ENCODE peak calls at places on chromosomes 16 and 17, in six cellular contexts. J is IMR-90, O is neuronal stem cell, P is H1, T is H9, M is trophoblast cell. C is an unnamed sample.

GRCh38 chr16:87552772-87553171 is 49.5 kb upstream of the JPH3 start:
- DNase-seq in O (no peak), J (no peak), M (no peak), T (no peak), P (no peak), C (peak; percentile 17)

GRCh38 chr17:20284575-20284974 is 182.8 kb downstream of the LGALS9B start:
- DNase-seq in P (no peak), O (no peak), M (no peak), J (peak; percentile 87), T (no peak), C (no peak)

GRCh38 chr16:10183606-10183959 is 1.4 kb upstream of the GRIN2A start:
- DNase-seq in P (no peak), M (no peak), J (no peak), T (no peak), O (no peak), C (no peak)

GRCh38 chr16:21598676-21599157 is 660 bp upstream of the METTL9 start:
- DNase-seq in T (no peak), O (no peak), M (no peak), P (no peak), J (no peak), C (no peak)

GRCh38 chr17:74742978-74743545 is 5.4 kb upstream of the NHERF1 start:
- DNase-seq in O (no peak), J (no peak), T (no peak), P (no peak), M (no peak), C (no peak)

GRCh38 chr17:3688852-3689261 is 7.1 kb downstream of the P2RX5 start:
- DNase-seq in O (no peak), P (peak; percentile 45), J (no peak), T (no peak), M (no peak), C (no peak)

GRCh38 chr16:721765-722481 is 977 bp downstream of the ANTKMT start:
- DNase-seq in M (no peak), O (no peak), J (no peak), P (no peak), T (no peak), C (no peak)

GRCh38 chr17:74856113-74856512 is 3.6 kb downstream of the GRIN2C start:
- DNase-seq in O (no peak), J (no peak), T (no peak), P (no peak), M (no peak), C (no peak)

GRCh38 chr16:74775255-74775654 is 635 bp upstream of the FA2H start:
- DNase-seq in T (no peak), P (no peak), J (no peak), M (no peak), O (no peak), C (no peak)

GRCh38 chr17:8698142-8699050 is 46.2 kb downstream of the CCDC42 start:
- DNase-seq in P (no peak), T (no peak), J (peak; percentile 79), M (peak; percentile 37), O (no peak), C (peak; percentile 83)

GRCh38 chr17:44030482-44030881 is 15.7 kb upstream of the TMEM101 start:
- DNase-seq in J (no peak), P (no peak), M (no peak), T (no peak), O (no peak), C (no peak)

GRCh38 chr16:79380990-79381389 is 219.5 kb downstream of the MAF start:
- DNase-seq in J (no peak), M (no peak), O (no peak), T (no peak), P (no peak), C (peak; percentile 82)

GRCh38 chr17:28188841-28189263 is 130.1 kb upstream of the TMEM97 start:
- DNase-seq in J (peak; percentile 78), T (no peak), O (no peak), P (no peak), M (no peak), C (no peak)

GRCh38 chr17:71200597-71200996 is 920.2 kb upstream of the SOX9 start:
- DNase-seq in M (no peak), O (no peak), P (no peak), J (no peak), T (no peak), C (no peak)

GRCh38 chr17:82862758-82863645 is 23.2 kb upstream of the ZNF750 start:
- DNase-seq in P (no peak), M (no peak), T (no peak), J (no peak), O (no peak), C (no peak)

GRCh38 chr17:81523139-81524062 is 4.8 kb upstream of the FSCN2 start:
- DNase-seq in P (peak; percentile 74), T (peak; percentile 89), J (peak; percentile 21), O (peak; percentile 70), M (no peak), C (peak; percentile 56)

GRCh38 chr17:74210191-74211140 is 2.9 kb upstream of the TTYH2 start:
- DNase-seq in J (peak; percentile 58), O (peak; percentile 37), T (peak; percentile 85), M (peak; percentile 43), P (peak; percentile 84), C (peak; percentile 78)

GRCh38 chr17:82732118-82732743 is 3.2 kb upstream of the FN3K start:
- DNase-seq in P (no peak), M (no peak), J (no peak), T (no peak), O (no peak), C (no peak)

GRCh38 chr17:9285602-9286001 is 264.3 kb downstream of the NTN1 start:
- DNase-seq in M (no peak), J (no peak), P (no peak), T (no peak), O (no peak), C (peak; percentile 21)

GRCh38 chr17:50262001-50262794 is 12.1 kb upstream of the TMEM92 start:
- DNase-seq in J (no peak), M (no peak), P (no peak), T (peak; percentile 35), O (no peak), C (no peak)

GRCh38 chr16:48632137-48632774 is 22.3 kb upstream of the N4BP1 start:
- DNase-seq in M (no peak), T (no peak), J (no peak), P (peak; percentile 17), O (no peak), C (no peak)

GRCh38 chr16:67116388-67117311 is 6.9 kb downstream of the PHAF1 start:
- DNase-seq in M (no peak), O (no peak), J (no peak), T (no peak), P (no peak), C (peak; percentile 4)

GRCh38 chr17:3723188-3723555 is 531 bp upstream of the HASPIN start:
- DNase-seq in T (no peak), M (no peak), J (no peak), P (no peak), O (no peak), C (no peak)

GRCh38 chr17:31286587-31286986 is 10.5 kb downstream of the OMG start:
- DNase-seq in P (no peak), O (no peak), T (no peak), M (no peak), J (no peak), C (no peak)

GRCh38 chr17:37659887-37660286 is 16.6 kb upstream of the DDX52 start:
- DNase-seq in J (no peak), M (no peak), P (no peak), T (no peak), O (no peak), C (no peak)

GRCh38 chr17:3845361-3845753 is 689 bp downstream of the NCBP3 start:
- DNase-seq in J (no peak), O (no peak), T (no peak), P (no peak), M (no peak), C (peak; percentile 50)

GRCh38 chr16:82832861-82833260 is 206.1 kb downstream of the CDH13 start:
- DNase-seq in J (peak; percentile 90), T (no peak), P (no peak), O (no peak), M (no peak), C (peak; percentile 13)

GRCh38 chr17:41049110-41049509 is 2.0 kb upstream of the KRTAP2-1 start:
- DNase-seq in J (peak; percentile 84), T (no peak), O (no peak), M (peak; percentile 31), P (no peak), C (peak; percentile 78)
- H3K14ac ChIP-seq in J (peak overlapping the region; percentile 67), T (no peak overlapping the region), O (no peak overlapping the region), M (no peak overlapping the region), P (no peak overlapping the region), C (no peak overlapping the region)

GRCh38 chr17:38705523-38705802 is 390 bp downstream of the MLLT6 start:
- DNase-seq in P (no peak), T (no peak), J (no peak), O (no peak), M (no peak), C (no peak)

GRCh38 chr17:38707678-38708351 is 2.7 kb downstream of the MLLT6 start:
- DNase-seq in O (no peak), J (no peak), M (no peak), T (no peak), P (no peak), C (no peak)

GRCh38 chr17:38706625-38707298 is 1.7 kb downstream of the MLLT6 start:
- DNase-seq in T (no peak), J (no peak), O (no peak), P (peak; percentile 54), M (peak; percentile 12), C (peak; percentile 27)

GRCh38 chr17:38704645-38705522 is at the start of gene MLLT6:
- DNase-seq in J (peak; percentile 71), O (peak; percentile 75), P (no peak), T (peak; percentile 73), M (peak; percentile 53), C (peak; percentile 85)

DNA sequence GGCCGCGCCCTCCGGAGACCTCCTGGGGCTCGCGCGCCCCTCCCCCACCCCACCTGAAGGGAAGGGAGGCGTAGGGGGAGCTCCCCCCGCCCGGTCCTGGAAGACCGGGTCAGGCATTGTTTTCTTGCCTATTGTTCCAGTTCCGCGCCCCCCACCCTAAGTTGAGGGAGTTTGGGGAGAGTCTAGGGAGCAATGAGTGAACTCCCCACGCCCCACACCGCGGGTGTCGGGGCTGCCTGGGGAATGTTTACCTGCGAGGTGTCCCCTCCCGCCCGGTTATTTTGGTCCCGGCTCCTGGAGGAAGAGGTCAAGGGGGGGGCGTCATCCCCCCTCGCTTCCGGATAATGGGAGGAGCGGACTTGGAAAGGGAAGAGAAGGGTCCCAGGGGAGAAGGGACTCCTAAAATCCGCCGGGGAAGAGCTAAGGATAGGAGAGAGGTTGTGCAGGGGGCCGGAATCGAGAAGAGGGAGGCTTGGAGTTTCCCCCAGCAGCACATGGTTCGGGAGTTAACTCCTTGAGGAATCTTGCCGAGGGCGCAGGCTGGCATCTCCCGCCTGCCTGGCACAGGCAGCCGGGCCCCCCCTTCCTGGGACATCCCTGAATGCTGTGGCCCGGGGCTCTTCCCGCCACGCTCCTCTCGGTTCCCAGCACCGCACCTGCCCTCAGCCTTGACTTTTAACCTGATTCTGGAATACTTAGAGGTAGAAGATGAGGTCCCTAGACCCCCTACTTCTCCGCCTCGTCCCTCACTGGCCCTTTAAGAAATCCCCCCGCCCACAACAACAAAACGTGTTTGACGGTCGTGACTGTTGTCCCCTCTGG is 941 bp downstream of the MLLT6 start:
- DNase-seq in P (peak; percentile 74), M (no peak), J (no peak), O (peak; percentile 41), T (peak; percentile 80), C (peak; percentile 36)
- H3K27ac ChIP-seq in P (no peak overlapping the region), M (no peak overlapping the region), J (peak overlapping the region; percentile 4), O (no peak overlapping the region), T (no peak overlapping the region), C (no peak overlapping the region)

GRCh38 chr16:4866586-4866985 is 19.3 kb downstream of the UBN1 start:
- DNase-seq in T (no peak), J (no peak), P (no peak), M (no peak), O (no peak), C (no peak)
- H3K14ac ChIP-seq in T (no peak overlapping the region), J (no peak overlapping the region), P (no peak overlapping the region), M (no peak overlapping the region), O (no peak overlapping the region), C (no peak overlapping the region)

GRCh38 chr17:7259555-7259889 is 2.8 kb downstream of the CLDN7 start:
- DNase-seq in T (no peak), J (no peak), P (no peak), M (no peak), O (no peak), C (no peak)
- H3K27ac ChIP-seq in T (no peak overlapping the region), J (no peak overlapping the region), P (no peak overlapping the region), M (no peak overlapping the region), O (no peak overlapping the region), C (no peak overlapping the region)